ENCODE peak calls at places on chromosomes 2 and 18, in eight cellular contexts. F is bronchial epithelial cell; E is CD8-positive, alpha-beta T cell; A is thyroid gland; M is neuronal stem cell; Z is aorta; P is heart right ventricle; U is cardiac muscle cell. B is an unnamed sample.

GRCh38 chr2:240711701-240712100 is 20.0 kb downstream of the AQP12A start:
- DNase-seq in M (no peak), Z (no peak), U (no peak), F (no peak), E (no peak), P (no peak), A (no peak), B (no peak)

GRCh38 chr2:143698350-143698749 is 569.1 kb downstream of the ARHGAP15 start:
- DNase-seq in P (no peak), F (no peak), A (no peak), U (no peak), M (no peak), Z (no peak), E (no peak), B (no peak)

GRCh38 chr2:234954551-234954992 is 2.8 kb downstream of the SH3BP4 start:
- DNase-seq in F (peak; percentile 36), U (no peak), P (no peak), Z (no peak), A (peak; percentile 60), M (no peak), E (no peak), B (peak; percentile 49)

GRCh38 chr2:232342635-232343565 is 35.7 kb upstream of the ALPP start:
- DNase-seq in F (no peak), Z (peak; percentile 44), A (no peak), E (no peak), P (no peak), U (no peak), M (no peak), B (no peak)

GRCh38 chr18:34031810-34032209 is 192.9 kb downstream of the NOL4 start:
- DNase-seq in M (no peak), F (no peak), E (no peak), U (no peak), Z (no peak), P (no peak), A (no peak), B (no peak)

GRCh38 chr18:75360941-75361340 is 66.6 kb downstream of the SMIM21 start:
- DNase-seq in U (no peak), E (no peak), P (no peak), M (no peak), F (no peak), Z (no peak), A (no peak), B (no peak)

GRCh38 chr2:226983891-226984290 is 148.0 kb downstream of the RHBDD1 start:
- DNase-seq in Z (no peak), A (no peak), U (no peak), E (no peak), P (no peak), M (no peak), F (no peak), B (no peak)

GRCh38 chr18:3345452-3345851 is 83.5 kb downstream of the MYL12B start:
- DNase-seq in Z (no peak), F (peak; percentile 32), A (no peak), P (no peak), E (no peak), U (no peak), M (no peak), B (no peak)

GRCh38 chr2:153519260-153519875 is 40.8 kb upstream of the RPRM start:
- DNase-seq in Z (peak; percentile 80), A (peak; percentile 53), F (peak; percentile 46), E (peak; percentile 20), U (peak; percentile 69), M (peak; percentile 49), P (no peak), B (no peak)

GRCh38 chr18:24785019-24785418 is 324.6 kb downstream of the HRH4 start:
- DNase-seq in U (no peak), Z (no peak), M (no peak), A (no peak), P (no peak), F (no peak), E (no peak), B (no peak)

GRCh38 chr2:147223119-147223518 is 621.7 kb upstream of the ACVR2A start:
- DNase-seq in F (no peak), P (no peak), Z (no peak), M (no peak), A (no peak), U (no peak), E (no peak), B (no peak)

GRCh38 chr18:61998957-61999356 is 106.2 kb upstream of the RNF152 start:
- DNase-seq in P (no peak), U (no peak), F (peak; percentile 83), E (no peak), Z (no peak), M (no peak), A (no peak), B (no peak)

GRCh38 chr2:145601306-145601925 is 1081.5 kb upstream of the ZEB2 start:
- DNase-seq in E (no peak), M (no peak), Z (no peak), F (peak; percentile 30), A (no peak), U (no peak), P (no peak), B (no peak)

GRCh38 chr2:30096451-30096850 is 50.4 kb upstream of the YPEL5 start:
- DNase-seq in P (no peak), Z (no peak), M (no peak), F (no peak), U (no peak), A (no peak), E (no peak), B (no peak)

GRCh38 chr18:28039078-28039477 is 137.9 kb downstream of the CDH2 start:
- DNase-seq in A (no peak), E (no peak), P (no peak), U (no peak), M (no peak), Z (no peak), F (peak; percentile 78), B (no peak)

GRCh38 chr2:217947341-217948316 is 55.2 kb downstream of the TNS1 start:
- DNase-seq in M (no peak), P (no peak), A (peak; percentile 56), E (no peak), F (no peak), U (no peak), Z (no peak), B (peak; percentile 81)

DNA sequence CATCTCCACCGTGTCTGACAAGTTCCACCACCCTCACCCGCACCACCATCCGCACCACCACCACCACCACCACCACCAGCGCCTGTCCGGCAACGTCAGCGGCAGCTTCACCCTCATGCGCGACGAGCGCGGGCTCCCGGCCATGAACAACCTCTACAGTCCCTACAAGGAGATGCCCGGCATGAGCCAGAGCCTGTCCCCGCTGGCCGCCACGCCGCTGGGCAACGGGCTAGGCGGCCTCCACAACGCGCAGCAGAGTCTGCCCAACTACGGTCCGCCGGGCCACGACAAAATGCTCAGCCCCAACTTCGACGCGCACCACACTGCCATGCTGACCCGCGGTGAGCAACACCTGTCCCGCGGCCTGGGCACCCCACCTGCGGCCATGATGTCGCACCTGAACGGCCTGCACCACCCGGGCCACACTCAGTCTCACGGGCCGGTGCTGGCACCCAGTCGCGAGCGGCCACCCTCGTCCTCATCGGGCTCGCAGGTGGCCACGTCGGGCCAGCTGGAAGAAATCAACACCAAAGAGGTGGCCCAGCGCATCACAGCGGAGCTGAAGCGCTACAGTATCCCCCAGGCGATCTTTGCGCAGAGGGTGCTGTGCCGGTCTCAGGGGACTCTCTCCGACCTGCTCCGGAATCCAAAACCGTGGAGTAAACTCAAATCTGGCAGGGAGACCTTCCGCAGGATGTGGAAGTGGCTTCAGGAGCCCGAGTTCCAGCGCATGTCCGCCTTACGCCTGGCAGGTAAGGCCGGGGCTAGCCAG is 1.2 kb downstream of the ONECUT2 start:
- DNase-seq in F (no peak), Z (no peak), A (no peak), M (no peak), E (no peak), U (no peak), P (no peak), B (peak; percentile 63)
- H3K4me3 ChIP-seq in F (no peak overlapping the region), Z (no peak overlapping the region), A (no peak overlapping the region), M (peak overlapping the region; percentile 65), E (no peak overlapping the region), U (peak overlapping the region; percentile 6), P (no peak overlapping the region), B (peak overlapping the region; percentile 16)

DNA sequence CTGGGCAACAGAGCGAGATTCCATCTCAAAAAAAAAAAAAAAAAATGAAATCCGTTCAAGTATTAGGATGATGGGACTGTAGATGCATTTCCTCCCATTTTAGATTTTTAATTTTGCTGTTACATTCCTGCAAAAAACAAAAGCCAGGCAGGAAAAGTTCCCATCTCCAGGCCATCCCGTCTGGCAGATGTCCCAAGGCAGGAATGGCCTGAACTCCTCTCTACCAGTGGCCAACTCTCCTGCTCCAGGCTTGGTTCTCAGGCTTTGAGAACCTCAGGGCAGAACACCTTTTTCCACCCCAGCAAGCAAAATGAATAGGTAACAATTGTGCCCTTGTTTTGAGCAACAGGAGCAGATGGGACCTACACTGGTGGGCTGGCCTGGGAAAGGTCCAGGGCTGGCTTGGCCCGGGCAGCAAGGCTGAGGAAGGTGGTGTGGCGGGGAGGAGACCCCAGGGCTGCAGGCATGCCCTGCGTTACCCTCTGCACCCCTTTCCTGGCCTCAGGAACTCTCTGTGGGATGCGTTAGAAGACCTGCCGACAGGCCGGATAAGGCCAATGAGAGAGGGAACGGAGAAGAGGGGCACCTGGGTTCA is 86.0 kb downstream of the FAM210A start:
- DNase-seq in M (no peak), U (no peak), E (no peak), P (no peak), F (no peak), Z (no peak), A (no peak), B (no peak)
- H3K27me3 ChIP-seq in M (no peaks in the 10 kb centered on the region), U (peaks cover 7% of the 10 kb centered on the region), E (no peaks in the 10 kb centered on the region), P (no peaks in the 10 kb centered on the region), F (peaks cover 3% of the 10 kb centered on the region), Z (no peaks in the 10 kb centered on the region), A (no peaks in the 10 kb centered on the region), B (no peaks in the 10 kb centered on the region)

DNA sequence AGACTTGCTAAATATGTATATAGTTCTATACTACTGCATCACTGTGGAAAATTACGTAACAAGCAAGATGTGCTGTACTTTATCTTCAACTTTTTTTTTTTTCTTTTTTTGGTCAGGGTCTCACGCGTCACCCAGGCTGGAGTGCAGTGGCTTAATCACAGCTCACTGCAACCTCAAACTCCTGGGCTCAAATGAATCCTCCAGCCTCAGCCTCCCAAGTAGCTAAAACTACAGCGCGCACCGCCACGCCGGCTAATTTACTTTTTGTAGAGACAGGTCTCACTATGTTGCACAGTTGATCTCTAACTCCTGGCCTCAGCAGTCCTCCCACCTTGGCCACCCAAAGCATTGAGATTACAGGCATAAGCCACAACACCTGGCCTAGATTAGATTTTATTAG is 68.0 kb downstream of the COX7A2L start:
- DNase-seq in P (no peak), U (no peak), Z (no peak), A (no peak), E (no peak), M (no peak), F (no peak), B (no peak)
- H3K36me3 ChIP-seq in P (peaks cover 99% of the 10 kb centered on the region), U (peaks cover 46% of the 10 kb centered on the region), Z (no peaks in the 10 kb centered on the region), A (peaks cover 12% of the 10 kb centered on the region), E (peaks cover 8% of the 10 kb centered on the region), M (peaks cover 13% of the 10 kb centered on the region), F (peaks cover 1% of the 10 kb centered on the region), B (peaks cover 6% of the 10 kb centered on the region)

GRCh38 chr2:41720702-41721344 is 327.0 kb upstream of the PKDCC start:
- DNase-seq in M (no peak), U (no peak), F (no peak), E (no peak), A (no peak), Z (no peak), P (no peak), B (no peak)
- H3K4me3 ChIP-seq in M (no peak overlapping the region), U (no peak overlapping the region), F (no peak overlapping the region), E (no peak overlapping the region), A (no peak overlapping the region), Z (peak overlapping the region; percentile 41), P (no peak overlapping the region), B (no peak overlapping the region)

GRCh38 chr18:37483984-37484892 is 81.4 kb downstream of the CELF4 start:
- DNase-seq in A (no peak), E (no peak), U (no peak), P (no peak), Z (no peak), M (no peak), F (no peak), B (peak; percentile 76)
- H3K27me3 ChIP-seq in A (peaks cover 3% of the 10 kb centered on the region), E (peaks cover 8% of the 10 kb centered on the region), U (peaks cover 51% of the 10 kb centered on the region), P (peaks cover 38% of the 10 kb centered on the region), Z (no peaks in the 10 kb centered on the region), M (peaks cover 6% of the 10 kb centered on the region), F (peaks cover 18% of the 10 kb centered on the region), B (peaks cover 31% of the 10 kb centered on the region)